ENCODE peak calls at places on chromosomes 7 and 10, in six cellular contexts. One of them, this sample, is unnamed.

GRCh38 chr7:29102554-29103151 is 43.7 kb downstream of the CPVL start:
- DNase-seq in endothelial cell of umbilical vein: peak; percentile 70
- DNase-seq in K562: peak; percentile 40
- DNase-seq in HepG2: peak; percentile 48
- DNase-seq in A549: peak; percentile 13
- DNase-seq in GM12878: no peak
- DNase-seq in this sample: peak; percentile 68

GRCh38 chr10:27448926-27449325 is 55.2 kb upstream of the RAB18 start:
- DNase-seq in A549: no peak
- DNase-seq in K562: no peak
- DNase-seq in GM12878: no peak
- DNase-seq in endothelial cell of umbilical vein: no peak
- DNase-seq in HepG2: peak; percentile 4
- DNase-seq in this sample: peak; percentile 52

GRCh38 chr7:81299272-81299671 is 380.4 kb upstream of the SEMA3C start:
- DNase-seq in endothelial cell of umbilical vein: peak; percentile 89
- DNase-seq in HepG2: no peak
- DNase-seq in GM12878: no peak
- DNase-seq in A549: peak; percentile 36
- DNase-seq in K562: no peak
- DNase-seq in this sample: peak; percentile 90

GRCh38 chr10:132070724-132071123 is 5.0 kb downstream of the JAKMIP3 start:
- DNase-seq in A549: no peak
- DNase-seq in GM12878: no peak
- DNase-seq in HepG2: no peak
- DNase-seq in K562: no peak
- DNase-seq in endothelial cell of umbilical vein: no peak
- DNase-seq in this sample: no peak

GRCh38 chr7:1750541-1751021 is 80.5 kb downstream of the ELFN1 start:
- DNase-seq in K562: no peak
- DNase-seq in GM12878: no peak
- DNase-seq in HepG2: no peak
- DNase-seq in endothelial cell of umbilical vein: no peak
- DNase-seq in A549: no peak
- DNase-seq in this sample: no peak

GRCh38 chr7:143415696-143416095 is 7.0 kb upstream of the EPHA1 start:
- DNase-seq in GM12878: no peak
- DNase-seq in HepG2: no peak
- DNase-seq in K562: no peak
- DNase-seq in A549: no peak
- DNase-seq in endothelial cell of umbilical vein: no peak
- DNase-seq in this sample: no peak

GRCh38 chr10:5198386-5198785 is 1.7 kb downstream of the AKR1C4 start:
- DNase-seq in GM12878: no peak
- DNase-seq in HepG2: no peak
- DNase-seq in K562: no peak
- DNase-seq in A549: no peak
- DNase-seq in endothelial cell of umbilical vein: no peak
- DNase-seq in this sample: no peak

GRCh38 chr7:50679218-50680007 is 103.3 kb downstream of the GRB10 start:
- DNase-seq in A549: peak; percentile 41
- DNase-seq in K562: peak; percentile 25
- DNase-seq in endothelial cell of umbilical vein: peak; percentile 41
- DNase-seq in HepG2: peak; percentile 60
- DNase-seq in GM12878: no peak
- DNase-seq in this sample: peak; percentile 68

GRCh38 chr10:75403144-75404022 is 1.8 kb upstream of the ZNF503 start:
- DNase-seq in GM12878: no peak
- DNase-seq in K562: no peak
- DNase-seq in endothelial cell of umbilical vein: peak; percentile 19
- DNase-seq in HepG2: peak; percentile 18
- DNase-seq in A549: peak; percentile 54
- DNase-seq in this sample: peak; percentile 48

GRCh38 chr10:6314620-6315205 is 112.0 kb downstream of the PFKFB3 start:
- DNase-seq in A549: peak; percentile 36
- DNase-seq in HepG2: no peak
- DNase-seq in endothelial cell of umbilical vein: no peak
- DNase-seq in GM12878: no peak
- DNase-seq in K562: no peak
- DNase-seq in this sample: peak; percentile 10

GRCh38 chr7:64838691-64839090 is 44.5 kb downstream of the ZNF138 start:
- DNase-seq in K562: peak; percentile 48
- DNase-seq in GM12878: no peak
- DNase-seq in endothelial cell of umbilical vein: no peak
- DNase-seq in HepG2: no peak
- DNase-seq in A549: no peak
- DNase-seq in this sample: no peak

GRCh38 chr10:3197354-3198003 is 24.9 kb upstream of the PITRM1 start:
- DNase-seq in A549: peak; percentile 92
- DNase-seq in HepG2: peak; percentile 36
- DNase-seq in GM12878: peak; percentile 24
- DNase-seq in K562: peak; percentile 69
- DNase-seq in endothelial cell of umbilical vein: peak; percentile 86
- DNase-seq in this sample: peak; percentile 71

GRCh38 chr10:71590786-71591350 is 128.7 kb downstream of the C10orf105 start:
- DNase-seq in HepG2: no peak
- DNase-seq in endothelial cell of umbilical vein: no peak
- DNase-seq in A549: no peak
- DNase-seq in GM12878: no peak
- DNase-seq in K562: no peak
- DNase-seq in this sample: no peak

GRCh38 chr7:76155938-76156337 is 45.8 kb upstream of the SRRM3 start:
- DNase-seq in endothelial cell of umbilical vein: no peak
- DNase-seq in A549: no peak
- DNase-seq in HepG2: peak; percentile 49
- DNase-seq in GM12878: no peak
- DNase-seq in K562: peak; percentile 46
- DNase-seq in this sample: peak; percentile 94

GRCh38 chr10:80596391-80597257 is 58.9 kb downstream of the SH2D4B start:
- DNase-seq in endothelial cell of umbilical vein: peak; percentile 38
- DNase-seq in GM12878: no peak
- DNase-seq in HepG2: peak; percentile 42
- DNase-seq in K562: peak; percentile 76
- DNase-seq in A549: peak; percentile 55
- DNase-seq in this sample: peak; percentile 70

GRCh38 chr10:114026189-114027040 is 17.3 kb upstream of the ADRB1 start:
- DNase-seq in A549: peak; percentile 67
- DNase-seq in HepG2: peak; percentile 2
- DNase-seq in GM12878: peak; percentile 51
- DNase-seq in endothelial cell of umbilical vein: peak; percentile 77
- DNase-seq in K562: no peak
- DNase-seq in this sample: peak; percentile 37

GRCh38 chr7:80247144-80247543 is 112.5 kb downstream of the GNAI1 start:
- DNase-seq in K562: no peak
- DNase-seq in GM12878: no peak
- DNase-seq in endothelial cell of umbilical vein: no peak
- DNase-seq in A549: no peak
- DNase-seq in HepG2: no peak
- DNase-seq in this sample: no peak

GRCh38 chr10:108791794-108792474 is 1131.4 kb downstream of the XPNPEP1 start:
- DNase-seq in K562: no peak
- DNase-seq in endothelial cell of umbilical vein: no peak
- DNase-seq in HepG2: no peak
- DNase-seq in A549: no peak
- DNase-seq in GM12878: no peak
- DNase-seq in this sample: no peak

GRCh38 chr7:47045169-47045568 is 536.7 kb downstream of the TNS3 start:
- DNase-seq in GM12878: no peak
- DNase-seq in K562: no peak
- DNase-seq in HepG2: no peak
- DNase-seq in A549: no peak
- DNase-seq in endothelial cell of umbilical vein: peak; percentile 17
- DNase-seq in this sample: no peak

GRCh38 chr7:373818-374705 is 84.1 kb downstream of the FOXL3 start:
- DNase-seq in K562: no peak
- DNase-seq in endothelial cell of umbilical vein: no peak
- DNase-seq in A549: no peak
- DNase-seq in HepG2: no peak
- DNase-seq in GM12878: no peak
- DNase-seq in this sample: no peak

GRCh38 chr7:150514748-150515222 is at the start of gene GIMAP7:
- DNase-seq in A549: no peak
- DNase-seq in HepG2: no peak
- DNase-seq in endothelial cell of umbilical vein: peak; percentile 81
- DNase-seq in GM12878: peak; percentile 56
- DNase-seq in K562: no peak
- DNase-seq in this sample: no peak

GRCh38 chr10:7320072-7320471 is 90.8 kb downstream of the SFMBT2 start:
- DNase-seq in A549: no peak
- DNase-seq in HepG2: no peak
- DNase-seq in K562: no peak
- DNase-seq in endothelial cell of umbilical vein: no peak
- DNase-seq in GM12878: no peak
- DNase-seq in this sample: no peak

GRCh38 chr7:118184392-118184899 is 482 bp downstream of the LSM8 start:
- DNase-seq in K562: no peak
- DNase-seq in endothelial cell of umbilical vein: no peak
- DNase-seq in A549: peak; percentile 9
- DNase-seq in HepG2: no peak
- DNase-seq in GM12878: no peak
- DNase-seq in this sample: peak; percentile 42

DNA sequence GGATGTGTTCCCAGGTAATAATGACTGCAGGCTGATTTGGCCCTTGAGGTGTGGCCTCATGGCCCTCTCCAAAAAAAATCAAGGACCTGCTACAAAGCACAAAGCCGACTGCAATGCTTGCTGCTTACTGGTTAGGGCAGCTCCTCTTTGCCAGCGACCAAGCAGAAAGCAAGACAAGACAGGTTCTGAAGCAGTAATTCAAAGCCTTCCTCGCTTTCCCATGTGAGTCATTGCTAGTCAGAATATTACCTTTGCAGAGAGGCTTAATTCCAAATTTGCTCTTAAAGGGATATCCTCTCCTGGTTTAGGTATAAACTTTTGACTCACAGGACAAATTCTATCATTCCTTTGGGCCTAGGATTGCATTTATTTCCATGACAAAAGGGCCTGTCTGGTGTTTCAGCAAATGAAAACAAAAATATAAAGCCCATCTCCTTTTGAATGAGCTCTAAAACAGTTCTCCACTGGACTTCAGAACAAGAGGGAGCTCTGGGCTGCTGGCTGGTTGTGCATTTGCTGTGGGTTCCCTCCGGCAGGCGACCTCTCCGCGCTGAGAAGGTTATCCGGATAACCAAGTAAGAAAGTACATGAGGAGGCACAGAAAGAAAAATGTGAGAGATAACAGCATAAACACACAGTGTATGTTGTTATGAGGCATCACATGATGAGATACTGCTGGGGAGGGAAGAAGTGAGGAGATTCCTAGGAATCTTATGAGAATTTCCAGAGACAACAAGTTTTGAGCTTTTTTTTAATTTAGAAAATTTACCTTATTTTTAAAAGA is 90.8 kb downstream of the EGFR start:
- DNase-seq in K562: no peak
- DNase-seq in A549: no peak
- DNase-seq in HepG2: no peak
- DNase-seq in endothelial cell of umbilical vein: no peak
- DNase-seq in GM12878: no peak
- DNase-seq in this sample: no peak
- TF ChIP-seq MYC in K562: no peak
- TF ChIP-seq MYC in A549: no peak
- TF ChIP-seq MYC in HepG2: no peak
- TF ChIP-seq MYC in endothelial cell of umbilical vein: no peak
- TF ChIP-seq MYC in GM12878: no peak
- TF ChIP-seq MYC in this sample: no peak

GRCh38 chr7:34066411-34066810 is 161.1 kb downstream of the BMPER start:
- DNase-seq in endothelial cell of umbilical vein: no peak
- DNase-seq in A549: no peak
- DNase-seq in GM12878: no peak
- DNase-seq in HepG2: no peak
- DNase-seq in K562: no peak
- DNase-seq in this sample: no peak

GRCh38 chr7:34064511-34065158 is 159.3 kb downstream of the BMPER start:
- DNase-seq in HepG2: no peak
- DNase-seq in A549: peak; percentile 26
- DNase-seq in GM12878: no peak
- DNase-seq in endothelial cell of umbilical vein: no peak
- DNase-seq in K562: no peak
- DNase-seq in this sample: no peak

GRCh38 chr7:34066968-34067367 is 161.6 kb downstream of the BMPER start:
- DNase-seq in K562: no peak
- DNase-seq in endothelial cell of umbilical vein: no peak
- DNase-seq in A549: no peak
- DNase-seq in HepG2: no peak
- DNase-seq in GM12878: no peak
- DNase-seq in this sample: no peak

GRCh38 chr7:34069676-34070075 is 164.3 kb downstream of the BMPER start:
- DNase-seq in endothelial cell of umbilical vein: peak; percentile 62
- DNase-seq in K562: no peak
- DNase-seq in GM12878: no peak
- DNase-seq in HepG2: peak; percentile 43
- DNase-seq in A549: peak; percentile 47
- DNase-seq in this sample: no peak

DNA sequence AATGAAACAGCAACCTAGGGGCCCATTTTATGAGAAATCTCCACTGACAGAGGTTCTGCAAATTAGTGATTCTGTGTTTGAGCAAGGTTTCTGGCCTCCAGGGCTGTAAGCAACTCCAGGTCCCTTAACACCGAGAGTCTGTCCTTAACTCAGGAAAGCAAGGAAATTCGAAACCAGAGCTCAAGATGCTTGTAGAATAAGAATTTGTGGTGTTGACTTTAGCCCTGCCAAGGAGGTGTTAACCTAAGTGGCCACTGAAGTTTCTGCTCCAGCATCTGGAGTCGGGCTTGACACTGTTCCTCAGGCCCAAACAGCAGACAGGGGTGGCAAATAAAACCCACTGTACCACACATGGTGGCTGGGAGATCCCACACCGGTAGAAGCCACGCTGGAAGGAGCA is 162.1 kb downstream of the BMPER start:
- DNase-seq in GM12878: no peak
- DNase-seq in endothelial cell of umbilical vein: no peak
- DNase-seq in HepG2: no peak
- DNase-seq in A549: no peak
- DNase-seq in K562: no peak
- DNase-seq in this sample: no peak
- TF ChIP-seq MYC in GM12878: no peak
- TF ChIP-seq MYC in endothelial cell of umbilical vein: no peak
- TF ChIP-seq MYC in HepG2: no peak
- TF ChIP-seq MYC in A549: no peak
- TF ChIP-seq MYC in K562: no peak
- TF ChIP-seq MYC in this sample: no peak

GRCh38 chr10:12081470-12081869 is 12.7 kb downstream of the DHTKD1 start:
- DNase-seq in GM12878: no peak
- DNase-seq in K562: no peak
- DNase-seq in endothelial cell of umbilical vein: no peak
- DNase-seq in HepG2: no peak
- DNase-seq in A549: no peak
- DNase-seq in this sample: no peak
- TF ChIP-seq MYC in GM12878: no peak
- TF ChIP-seq MYC in K562: no peak
- TF ChIP-seq MYC in endothelial cell of umbilical vein: no peak
- TF ChIP-seq MYC in HepG2: no peak
- TF ChIP-seq MYC in A549: no peak
- TF ChIP-seq MYC in this sample: no peak

DNA sequence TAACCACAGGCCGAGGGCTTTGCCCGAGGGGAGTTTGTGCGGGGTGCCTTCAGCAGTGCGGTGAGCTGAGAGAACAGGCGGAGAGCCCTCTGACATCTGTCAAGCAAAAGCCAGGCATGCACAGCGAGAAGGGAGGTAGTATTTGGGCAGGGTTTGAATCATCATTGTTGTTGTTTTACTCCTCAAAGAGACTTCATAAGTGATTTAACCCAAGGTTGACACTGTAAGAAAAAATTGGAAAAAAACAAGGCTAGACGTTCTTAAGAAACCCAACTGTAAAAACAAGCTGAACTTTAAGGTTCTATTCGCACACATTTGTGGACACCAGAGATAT is 1.3 kb downstream of the ADAM22 start:
- DNase-seq in GM12878: no peak
- DNase-seq in HepG2: no peak
- DNase-seq in endothelial cell of umbilical vein: no peak
- DNase-seq in K562: no peak
- DNase-seq in A549: no peak
- DNase-seq in this sample: no peak
- TF ChIP-seq MYC in GM12878: no peak
- TF ChIP-seq MYC in HepG2: no peak
- TF ChIP-seq MYC in endothelial cell of umbilical vein: no peak
- TF ChIP-seq MYC in K562: no peak
- TF ChIP-seq MYC in A549: no peak
- TF ChIP-seq MYC in this sample: no peak

This sample was measured in NB4.